ENCODE peak calls at places on chromosomes 5 and 9, in five cellular contexts. I is psoas muscle, R is heart right ventricle, B is A549, X is cardiac muscle cell. C is an unnamed sample. For H3K4me1, the result is how much of the 10 kb centered on the place peaks cover.

GRCh38 chr5:759781-760362 is 24.7 kb downstream of the ZDHHC11B start:
- DNase-seq in I (peak), R (no peak), B (no peak), X (no peak), C (peak)

GRCh38 chr9:109733690-109734089 is 46.3 kb upstream of the PALM2AKAP2 start:
- DNase-seq in I (no peak), R (no peak), B (no peak), X (peak), C (no peak)

GRCh38 chr5:79923431-79923830 is 67.6 kb downstream of the MTX3 start:
- DNase-seq in I (no peak), R (no peak), B (no peak), X (no peak), C (no peak)

GRCh38 chr5:135457424-135458071 is 5.4 kb upstream of the TIFAB start:
- DNase-seq in I (peak), R (peak), B (peak), X (peak), C (peak)

GRCh38 chr5:12313602-12314001 is 409.4 kb upstream of the CTNND2 start:
- DNase-seq in I (no peak), R (no peak), B (no peak), X (no peak), C (no peak)

GRCh38 chr5:132046915-132047314 is 13.5 kb upstream of the IL3 start:
- DNase-seq in I (no peak), R (no peak), B (no peak), X (no peak), C (no peak)

GRCh38 chr9:5185220-5185840 is at the start of gene INSL6:
- DNase-seq in I (no peak), R (no peak), B (no peak), X (no peak), C (no peak)

GRCh38 chr5:16140417-16140816 is 39.2 kb downstream of the MARCHF11 start:
- DNase-seq in I (no peak), R (no peak), B (no peak), X (no peak), C (no peak)

GRCh38 chr5:54301215-54301614 is 9.2 kb downstream of the ARL15 start:
- DNase-seq in I (no peak), R (no peak), B (no peak), X (peak), C (no peak)

GRCh38 chr9:13070612-13071595 is 208.6 kb downstream of the MPDZ start:
- DNase-seq in I (no peak), R (no peak), B (no peak), X (no peak), C (no peak)

GRCh38 chr9:105712773-105713172 is 18.4 kb downstream of the TMEM38B start:
- DNase-seq in I (no peak), R (no peak), B (no peak), X (no peak), C (no peak)

GRCh38 chr9:36798350-36799065 is 225.8 kb downstream of the MELK start:
- DNase-seq in I (no peak), R (no peak), B (peak), X (no peak), C (no peak)

GRCh38 chr5:174735498-174736350 is 11.3 kb downstream of the MSX2 start:
- DNase-seq in I (no peak), R (no peak), B (peak), X (peak), C (no peak)

GRCh38 chr5:122252319-122252718 is 59.7 kb upstream of the SNCAIP start:
- DNase-seq in I (no peak), R (no peak), B (no peak), X (no peak), C (no peak)

GRCh38 chr9:110710420-110710819 is 41.8 kb downstream of the MUSK start:
- DNase-seq in I (no peak), R (no peak), B (no peak), X (no peak), C (no peak)

GRCh38 chr9:135046156-135047025 is 41.1 kb upstream of the OLFM1 start:
- DNase-seq in I (no peak), R (no peak), B (no peak), X (no peak), C (no peak)

GRCh38 chr5:151345808-151346478 is 1.4 kb downstream of the SLC36A2 start:
- DNase-seq in I (peak), R (no peak), B (no peak), X (peak), C (no peak)

DNA sequence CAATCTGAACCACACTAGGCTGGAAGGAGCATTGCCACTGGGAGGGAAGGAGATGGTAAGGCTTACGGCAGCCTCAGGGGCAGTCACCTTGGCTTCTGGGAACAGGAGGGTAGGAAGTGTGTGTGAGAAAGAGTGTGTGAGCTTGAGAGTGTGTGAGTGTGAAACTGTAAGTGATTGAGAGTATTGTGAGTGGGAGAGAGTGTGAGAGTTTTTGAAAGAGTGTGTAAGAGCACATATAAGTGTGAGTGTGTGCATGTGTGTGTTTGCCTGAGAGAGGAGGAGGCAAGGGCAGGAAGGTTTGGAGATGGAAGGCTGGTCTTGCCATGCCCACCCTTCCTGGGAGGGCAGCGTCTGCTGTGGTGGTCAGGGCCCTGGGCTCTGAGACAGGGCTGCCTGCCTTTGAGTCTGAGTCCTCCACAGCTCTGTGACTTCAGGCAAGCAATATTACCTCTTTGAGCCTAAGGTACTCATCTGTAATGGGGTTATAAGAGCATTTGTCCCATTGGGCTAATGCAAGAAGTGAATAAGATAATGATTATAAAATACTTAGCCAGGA is 51.9 kb upstream of the BOD1 start:
- DNase-seq in I (no peak), R (no peak), B (no peak), X (no peak), C (no peak)
- H3K4me1 ChIP-seq in I (under half), R (under half), B (under half), X (under half), C (under half)

GRCh38 chr5:63962345-63962744 is at the start of gene HTR1A:
- DNase-seq in I (no peak), R (no peak), B (no peak), X (no peak), C (no peak)
- H3K4me3 ChIP-seq in I (no peak), R (no peak), B (no peak), X (no peak), C (no peak)

GRCh38 chr5:41790038-41790776 is 80.0 kb downstream of the OXCT1 start:
- DNase-seq in I (no peak), R (no peak), B (no peak), X (no peak), C (no peak)

GRCh38 chr5:41793156-41793770 is 77.0 kb downstream of the OXCT1 start:
- DNase-seq in I (no peak), R (no peak), B (no peak), X (peak), C (peak)

GRCh38 chr5:41788800-41789395 is 81.3 kb downstream of the OXCT1 start:
- DNase-seq in I (no peak), R (no peak), B (no peak), X (peak), C (no peak)

GRCh38 chr5:41787257-41787656 is 83.0 kb downstream of the OXCT1 start:
- DNase-seq in I (no peak), R (no peak), B (no peak), X (no peak), C (no peak)

DNA sequence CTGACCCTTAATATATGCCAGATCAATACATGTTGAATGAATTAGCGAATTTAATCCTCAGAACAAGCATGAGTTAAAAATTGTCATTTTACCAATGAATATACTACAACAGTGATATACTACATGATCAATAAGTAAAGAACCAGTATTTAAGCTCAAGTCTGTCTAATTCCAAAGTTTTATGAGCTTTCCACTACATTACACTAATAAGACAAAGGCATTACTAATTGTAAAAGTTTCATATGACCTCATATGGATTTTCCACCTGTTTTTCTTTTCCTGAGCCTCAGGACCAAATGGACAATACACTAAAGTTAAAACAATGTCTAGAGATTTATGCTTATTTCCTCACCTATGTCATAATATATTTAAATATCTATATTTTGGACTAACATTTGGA is 80.8 kb downstream of the OXCT1 start:
- DNase-seq in I (no peak), R (no peak), B (no peak), X (no peak), C (no peak)
- H3K4me1 ChIP-seq in I (under half), R (under half), B (under half), X (under half), C (under half)

DNA sequence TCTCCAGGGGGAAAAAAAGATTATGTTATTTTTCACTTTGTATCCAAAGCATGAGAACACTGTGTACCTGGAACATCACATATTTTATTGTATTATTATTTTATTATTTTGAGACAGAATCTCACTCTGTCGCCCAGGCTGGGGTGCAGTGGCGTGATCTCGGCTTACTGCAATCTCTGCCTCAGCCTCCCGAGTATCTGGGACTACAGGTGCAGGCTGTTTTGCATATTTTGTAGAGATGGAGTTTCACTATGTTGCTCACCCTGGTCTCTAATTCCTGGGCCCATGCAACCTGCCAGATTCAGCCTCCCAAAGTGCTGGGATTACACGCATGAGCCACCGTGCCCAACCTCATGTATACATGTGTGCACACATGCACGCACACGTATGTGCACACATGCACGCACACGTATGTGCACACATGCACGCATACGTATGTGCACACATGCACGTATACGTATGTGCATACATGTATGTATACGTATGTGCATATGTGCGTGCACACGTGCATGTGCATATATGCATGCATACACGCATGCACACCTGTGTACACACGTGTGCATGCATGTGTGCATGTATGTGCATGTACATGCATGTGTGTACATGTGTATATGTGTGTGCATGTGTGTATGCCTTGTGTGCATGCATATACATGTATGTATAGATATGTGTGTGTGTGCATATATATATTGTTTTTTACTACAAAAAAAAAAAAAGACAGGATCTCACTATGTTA is 9.5 kb upstream of the UGCG start:
- DNase-seq in I (no peak), R (no peak), B (no peak), X (no peak), C (no peak)
- H3K4me3 ChIP-seq in I (no peak), R (no peak), B (no peak), X (no peak), C (no peak)

GRCh38 chr5:172770374-172770674 is 671 bp downstream of the DUSP1 start:
- DNase-seq in I (no peak), R (no peak), B (no peak), X (no peak), C (no peak)
- H3K4me1 ChIP-seq in I (under half), R (under half), B (under half), X (under half), C (under half)

GRCh38 chr9:112224401-112225289 is 49.5 kb upstream of the SUSD1 start:
- DNase-seq in I (no peak), R (no peak), B (no peak), X (peak), C (no peak)
- H3K4me3 ChIP-seq in I (no peak), R (no peak), B (no peak), X (no peak), C (no peak)

GRCh38 chr9:77851862-77852602 is 179.6 kb downstream of the GNAQ start:
- DNase-seq in I (no peak), R (no peak), B (no peak), X (no peak), C (no peak)
- H3K4me1 ChIP-seq in I (under half), R (under half), B (half or more), X (under half), C (under half)

GRCh38 chr5:43243270-43243669 is 51.2 kb downstream of the NIM1K start:
- DNase-seq in I (no peak), R (no peak), B (no peak), X (no peak), C (no peak)
- H3K4me3 ChIP-seq in I (no peak), R (no peak), B (no peak), X (no peak), C (no peak)

DNA sequence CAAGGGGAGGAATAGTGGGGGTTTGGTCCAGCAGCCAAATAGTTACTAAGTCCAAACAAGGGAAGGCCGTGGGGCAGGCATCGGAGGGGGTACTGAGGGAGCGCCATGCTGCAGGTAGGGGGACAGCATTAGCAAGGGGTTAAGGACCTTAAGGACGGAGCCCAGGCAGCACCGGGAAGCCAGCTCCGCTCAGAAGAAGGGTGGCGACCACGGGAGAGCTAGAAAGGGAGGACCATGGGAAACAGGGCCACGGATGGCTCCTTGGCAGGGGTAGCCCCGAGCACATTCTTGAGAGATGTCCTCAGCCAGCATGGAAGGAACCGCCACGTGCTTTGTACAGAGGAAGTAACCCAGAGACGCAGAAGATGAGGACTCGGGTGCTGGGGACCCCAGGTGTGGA is 76.2 kb upstream of the STXBP1 start:
- DNase-seq in I (peak), R (no peak), B (no peak), X (no peak), C (no peak)
- H3K4me1 ChIP-seq in I (under half), R (under half), B (under half), X (under half), C (under half)

C was measured in HAP-1.